ENCODE peak calls at places on chromosomes 4 and X, in nine cellular contexts. One of them, this sample, is unnamed.

GRCh38 chr4:17030543-17030942 is 132.1 kb upstream of the LDB2 start:
- DNase-seq in astrocyte: peak
- DNase-seq in heart right ventricle: no peak
- DNase-seq in psoas muscle: no peak
- DNase-seq in IMR-90: peak
- DNase-seq in ovary: no peak
- DNase-seq in hepatocyte: peak
- DNase-seq in heart left ventricle: no peak
- DNase-seq in fibroblast of lung: peak
- DNase-seq in this sample: peak

GRCh38 chr4:113961322-113961698 is 18.1 kb downstream of the ARSJ start:
- DNase-seq in ovary: no peak
- DNase-seq in fibroblast of lung: peak
- DNase-seq in heart left ventricle: no peak
- DNase-seq in IMR-90: peak
- DNase-seq in heart right ventricle: no peak
- DNase-seq in hepatocyte: no peak
- DNase-seq in psoas muscle: no peak
- DNase-seq in astrocyte: peak
- DNase-seq in this sample: peak

GRCh38 chr4:124334119-124334518 is 378.4 kb downstream of the ANKRD50 start:
- DNase-seq in IMR-90: peak
- DNase-seq in heart right ventricle: no peak
- DNase-seq in fibroblast of lung: peak
- DNase-seq in astrocyte: peak
- DNase-seq in ovary: no peak
- DNase-seq in psoas muscle: no peak
- DNase-seq in hepatocyte: peak
- DNase-seq in heart left ventricle: peak
- DNase-seq in this sample: peak

GRCh38 chr4:17232575-17233253 is 279.2 kb downstream of the QDPR start:
- DNase-seq in astrocyte: peak
- DNase-seq in heart right ventricle: peak
- DNase-seq in hepatocyte: peak
- DNase-seq in ovary: peak
- DNase-seq in fibroblast of lung: peak
- DNase-seq in IMR-90: peak
- DNase-seq in psoas muscle: no peak
- DNase-seq in heart left ventricle: peak
- DNase-seq in this sample: peak

GRCh38 chr4:105586638-105587328 is 34.4 kb downstream of the ARHGEF38 start:
- DNase-seq in fibroblast of lung: no peak
- DNase-seq in IMR-90: no peak
- DNase-seq in hepatocyte: no peak
- DNase-seq in heart left ventricle: no peak
- DNase-seq in heart right ventricle: no peak
- DNase-seq in ovary: no peak
- DNase-seq in astrocyte: no peak
- DNase-seq in psoas muscle: no peak
- DNase-seq in this sample: no peak

GRCh38 chrX:48835524-48836329 is at the start of gene PCSK1N:
- DNase-seq in ovary: no peak
- DNase-seq in heart right ventricle: no peak
- DNase-seq in heart left ventricle: no peak
- DNase-seq in IMR-90: no peak
- DNase-seq in astrocyte: no peak
- DNase-seq in psoas muscle: no peak
- DNase-seq in fibroblast of lung: no peak
- DNase-seq in hepatocyte: peak
- DNase-seq in this sample: no peak

GRCh38 chrX:20116575-20117240 is at the start of gene MAP7D2:
- DNase-seq in heart left ventricle: no peak
- DNase-seq in astrocyte: no peak
- DNase-seq in heart right ventricle: no peak
- DNase-seq in hepatocyte: peak
- DNase-seq in IMR-90: no peak
- DNase-seq in ovary: no peak
- DNase-seq in fibroblast of lung: no peak
- DNase-seq in psoas muscle: no peak
- DNase-seq in this sample: no peak

GRCh38 chr4:8016527-8016926 is 76.9 kb upstream of the AFAP1 start:
- DNase-seq in hepatocyte: no peak
- DNase-seq in heart left ventricle: no peak
- DNase-seq in fibroblast of lung: no peak
- DNase-seq in heart right ventricle: no peak
- DNase-seq in astrocyte: peak
- DNase-seq in psoas muscle: no peak
- DNase-seq in IMR-90: no peak
- DNase-seq in ovary: no peak
- DNase-seq in this sample: peak

GRCh38 chr4:37389967-37390580 is 145.5 kb downstream of the NWD2 start:
- DNase-seq in astrocyte: peak
- DNase-seq in heart left ventricle: no peak
- DNase-seq in fibroblast of lung: peak
- DNase-seq in heart right ventricle: no peak
- DNase-seq in psoas muscle: no peak
- DNase-seq in hepatocyte: peak
- DNase-seq in IMR-90: peak
- DNase-seq in ovary: no peak
- DNase-seq in this sample: peak

GRCh38 chr4:109302366-109303140 is at the start of gene COL25A1:
- DNase-seq in psoas muscle: peak
- DNase-seq in hepatocyte: peak
- DNase-seq in astrocyte: peak
- DNase-seq in IMR-90: peak
- DNase-seq in heart left ventricle: peak
- DNase-seq in fibroblast of lung: peak
- DNase-seq in heart right ventricle: peak
- DNase-seq in ovary: peak
- DNase-seq in this sample: peak

GRCh38 chr4:147110968-147111367 is 165.3 kb upstream of the TTC29 start:
- DNase-seq in ovary: no peak
- DNase-seq in fibroblast of lung: peak
- DNase-seq in heart left ventricle: no peak
- DNase-seq in astrocyte: no peak
- DNase-seq in heart right ventricle: no peak
- DNase-seq in hepatocyte: peak
- DNase-seq in IMR-90: peak
- DNase-seq in psoas muscle: no peak
- DNase-seq in this sample: peak

GRCh38 chrX:103157511-103158316 is 57.2 kb upstream of the BEX4 start:
- DNase-seq in fibroblast of lung: peak
- DNase-seq in heart right ventricle: no peak
- DNase-seq in psoas muscle: no peak
- DNase-seq in IMR-90: peak
- DNase-seq in heart left ventricle: no peak
- DNase-seq in ovary: no peak
- DNase-seq in astrocyte: peak
- DNase-seq in hepatocyte: peak
- DNase-seq in this sample: peak

GRCh38 chr4:53943345-53944085 is 120.9 kb downstream of the CHIC2 start:
- DNase-seq in IMR-90: peak
- DNase-seq in heart right ventricle: no peak
- DNase-seq in astrocyte: peak
- DNase-seq in ovary: no peak
- DNase-seq in psoas muscle: no peak
- DNase-seq in hepatocyte: peak
- DNase-seq in fibroblast of lung: peak
- DNase-seq in heart left ventricle: no peak
- DNase-seq in this sample: peak

GRCh38 chr4:76830612-76831474 is 67.1 kb downstream of the SOWAHB start:
- DNase-seq in heart right ventricle: no peak
- DNase-seq in IMR-90: peak
- DNase-seq in hepatocyte: peak
- DNase-seq in psoas muscle: no peak
- DNase-seq in astrocyte: peak
- DNase-seq in fibroblast of lung: peak
- DNase-seq in ovary: peak
- DNase-seq in heart left ventricle: peak
- DNase-seq in this sample: peak

GRCh38 chr4:123449780-123450179 is 53.2 kb downstream of the SPRY1 start:
- DNase-seq in ovary: no peak
- DNase-seq in fibroblast of lung: peak
- DNase-seq in IMR-90: peak
- DNase-seq in hepatocyte: no peak
- DNase-seq in heart right ventricle: no peak
- DNase-seq in psoas muscle: no peak
- DNase-seq in astrocyte: peak
- DNase-seq in heart left ventricle: no peak
- DNase-seq in this sample: peak

GRCh38 chr4:99808260-99808857 is 8.3 kb upstream of the DAPP1 start:
- DNase-seq in hepatocyte: peak
- DNase-seq in astrocyte: peak
- DNase-seq in heart left ventricle: peak
- DNase-seq in heart right ventricle: peak
- DNase-seq in fibroblast of lung: peak
- DNase-seq in IMR-90: peak
- DNase-seq in ovary: no peak
- DNase-seq in psoas muscle: peak
- DNase-seq in this sample: peak

DNA sequence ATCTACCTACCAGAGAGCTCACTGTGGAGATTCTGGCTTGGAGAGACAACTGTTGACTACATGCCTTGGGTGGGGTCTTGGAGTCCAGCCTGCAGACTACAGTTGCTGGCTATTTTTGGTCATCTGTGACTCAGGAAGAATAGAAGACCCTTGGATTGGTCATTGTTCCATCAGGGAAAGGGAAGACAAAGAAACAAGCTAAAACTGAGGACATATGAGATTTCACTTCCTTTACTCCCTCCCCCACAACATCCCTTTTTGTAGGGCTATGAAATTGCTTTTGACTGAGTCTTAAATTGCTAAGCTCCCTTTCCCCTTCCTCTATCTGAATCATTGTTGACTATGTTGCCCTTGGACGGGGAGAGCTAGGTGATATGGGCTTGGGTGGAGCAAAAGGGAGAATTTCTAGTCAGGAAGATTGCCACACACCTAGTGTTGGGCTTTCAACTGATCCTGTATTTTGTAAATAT is 11.7 kb downstream of the MSN start:
- DNase-seq in heart right ventricle: no peak
- DNase-seq in hepatocyte: no peak
- DNase-seq in ovary: no peak
- DNase-seq in fibroblast of lung: no peak
- DNase-seq in astrocyte: peak
- DNase-seq in psoas muscle: peak
- DNase-seq in IMR-90: peak
- DNase-seq in heart left ventricle: no peak
- DNase-seq in this sample: no peak
- H3K4me3 ChIP-seq in heart right ventricle: no peak
- H3K4me3 ChIP-seq in hepatocyte: no peak
- H3K4me3 ChIP-seq in ovary: no peak
- H3K4me3 ChIP-seq in fibroblast of lung: no peak
- H3K4me3 ChIP-seq in astrocyte: peak
- H3K4me3 ChIP-seq in psoas muscle: no peak
- H3K4me3 ChIP-seq in IMR-90: no peak
- H3K4me3 ChIP-seq in heart left ventricle: no peak
- H3K4me3 ChIP-seq in this sample: no peak

DNA sequence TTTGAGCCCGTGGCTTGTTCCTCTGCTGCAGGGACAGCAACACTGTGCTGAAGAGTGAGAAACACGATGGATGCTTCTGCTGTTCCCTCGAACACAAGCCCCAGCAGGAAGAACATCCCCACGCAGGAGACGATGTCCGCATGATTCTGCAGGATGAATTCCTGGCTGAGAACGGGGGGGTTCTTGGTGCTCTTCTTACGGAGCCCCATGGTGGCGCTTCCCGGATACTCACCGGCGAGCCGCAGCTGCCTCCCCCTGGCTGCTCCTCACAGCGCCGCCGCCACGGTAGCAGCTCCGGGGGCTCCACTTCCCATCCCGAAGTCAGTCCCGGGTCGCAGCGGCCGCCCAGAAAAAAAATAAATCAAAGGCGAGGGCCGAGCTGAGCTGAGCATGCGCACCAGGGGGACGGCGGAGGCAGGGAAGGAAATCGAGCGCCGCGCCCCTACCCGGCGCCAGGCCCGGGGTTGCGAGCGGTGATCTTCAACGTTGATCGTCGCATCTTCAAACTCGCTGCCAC is at the start of gene TRAM1L1:
- DNase-seq in psoas muscle: peak
- DNase-seq in IMR-90: peak
- DNase-seq in hepatocyte: peak
- DNase-seq in ovary: peak
- DNase-seq in astrocyte: peak
- DNase-seq in heart right ventricle: peak
- DNase-seq in heart left ventricle: peak
- DNase-seq in fibroblast of lung: peak
- DNase-seq in this sample: peak
- TF ChIP-seq CTCF in psoas muscle: no peak
- TF ChIP-seq CTCF in IMR-90: no peak
- TF ChIP-seq CTCF in hepatocyte: peak
- TF ChIP-seq CTCF in ovary: no peak
- TF ChIP-seq CTCF in astrocyte: no peak
- TF ChIP-seq CTCF in heart right ventricle: peak
- TF ChIP-seq CTCF in heart left ventricle: no peak
- TF ChIP-seq CTCF in fibroblast of lung: no peak
- TF ChIP-seq CTCF in this sample: no peak

DNA sequence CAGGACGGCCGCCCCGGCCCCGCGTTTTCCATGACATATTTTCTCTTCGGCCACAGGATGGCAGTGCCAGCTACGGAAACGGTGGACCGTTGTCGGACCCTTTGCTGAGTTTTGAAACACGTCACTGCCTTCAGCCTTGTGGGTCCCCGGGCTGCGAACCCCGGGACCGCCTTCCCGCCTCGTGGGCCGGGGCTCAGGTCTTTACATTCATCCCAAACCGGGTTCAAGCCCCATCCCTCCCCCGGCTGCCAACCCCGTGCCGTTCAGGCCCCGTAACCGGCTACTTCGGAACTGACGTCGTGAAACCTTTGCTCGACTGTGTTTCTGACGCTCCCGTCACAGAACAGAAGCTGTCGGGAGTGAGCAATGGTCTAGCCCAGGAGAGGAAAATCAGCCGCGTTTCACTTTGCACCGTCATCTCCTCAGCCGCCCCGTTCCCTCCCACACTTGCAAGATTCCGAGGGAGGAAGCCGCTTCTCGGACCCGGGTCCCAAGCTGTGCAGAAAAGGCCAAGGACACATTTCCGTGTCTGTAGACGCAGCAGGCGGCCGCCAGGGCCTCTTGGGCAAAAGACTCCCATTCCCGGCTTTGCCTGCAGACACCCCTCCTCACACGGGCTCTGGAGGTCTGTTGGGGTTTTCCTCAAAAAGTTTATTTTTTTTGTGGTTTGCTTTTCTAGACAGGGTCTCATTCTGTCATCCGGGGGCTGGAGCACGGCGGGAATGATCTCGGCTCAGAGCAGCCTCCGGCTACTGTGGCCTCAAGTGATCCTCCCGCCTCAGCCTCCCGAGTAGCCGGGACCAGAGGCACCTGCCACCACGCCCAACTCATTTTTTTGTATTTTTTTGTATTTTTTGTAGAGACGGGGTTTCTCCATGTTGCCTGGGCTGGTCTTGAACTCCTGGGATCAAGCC is 41.4 kb upstream of the PPP2R3B start:
- DNase-seq in psoas muscle: no peak
- DNase-seq in heart right ventricle: no peak
- DNase-seq in heart left ventricle: no peak
- DNase-seq in fibroblast of lung: peak
- DNase-seq in astrocyte: no peak
- DNase-seq in ovary: no peak
- DNase-seq in hepatocyte: peak
- DNase-seq in IMR-90: no peak
- DNase-seq in this sample: no peak
- H3K4me3 ChIP-seq in psoas muscle: peak
- H3K4me3 ChIP-seq in heart right ventricle: peak
- H3K4me3 ChIP-seq in heart left ventricle: peak
- H3K4me3 ChIP-seq in fibroblast of lung: peak
- H3K4me3 ChIP-seq in astrocyte: no peak
- H3K4me3 ChIP-seq in ovary: no peak
- H3K4me3 ChIP-seq in hepatocyte: peak
- H3K4me3 ChIP-seq in IMR-90: peak
- H3K4me3 ChIP-seq in this sample: no peak

GRCh38 chr4:4541661-4542570 is at the start of gene STX18:
- DNase-seq in astrocyte: peak
- DNase-seq in heart right ventricle: peak
- DNase-seq in hepatocyte: peak
- DNase-seq in ovary: peak
- DNase-seq in fibroblast of lung: peak
- DNase-seq in psoas muscle: peak
- DNase-seq in IMR-90: peak
- DNase-seq in heart left ventricle: peak
- DNase-seq in this sample: peak
- TF ChIP-seq CTCF in astrocyte: no peak
- TF ChIP-seq CTCF in heart right ventricle: no peak
- TF ChIP-seq CTCF in hepatocyte: no peak
- TF ChIP-seq CTCF in ovary: no peak
- TF ChIP-seq CTCF in fibroblast of lung: no peak
- TF ChIP-seq CTCF in psoas muscle: no peak
- TF ChIP-seq CTCF in IMR-90: no peak
- TF ChIP-seq CTCF in heart left ventricle: no peak
- TF ChIP-seq CTCF in this sample: no peak

This sample was measured in fibroblast of villous mesenchyme.